ENCODE peak calls at places on chromosomes 16 and 17, in five cellular contexts. V is SW480, R is AG20443, M is mucosa of descending colon, D is right cardiac atrium. I is an unnamed sample.

GRCh38 chr17:17156511-17156910 is 49.6 kb downstream of the PLD6 start:
- DNase-seq in R (peak), D (no peak), M (no peak), V (no peak), I (peak)

GRCh38 chr17:63029520-63029919 is 63.5 kb downstream of the TANC2 start:
- DNase-seq in D (no peak), R (peak), V (no peak), M (no peak), I (no peak)

GRCh38 chr17:56319531-56319930 is 166.3 kb downstream of the ANKFN1 start:
- DNase-seq in M (peak), D (no peak), V (peak), R (peak), I (no peak)

GRCh38 chr17:27236710-27237315 is 57.1 kb upstream of the WSB1 start:
- DNase-seq in M (peak), D (peak), R (peak), V (peak), I (peak)

GRCh38 chr17:58328195-58329034 is at the start of gene TSPOAP1:
- DNase-seq in R (no peak), D (no peak), M (no peak), V (no peak), I (no peak)

GRCh38 chr16:67632415-67633172 is 12.3 kb upstream of the CARMIL2 start:
- DNase-seq in M (no peak), D (peak), R (no peak), V (no peak), I (no peak)

GRCh38 chr17:59296190-59296589 is 35.3 kb upstream of the YPEL2 start:
- DNase-seq in M (no peak), V (no peak), D (no peak), R (no peak), I (no peak)

GRCh38 chr16:54673353-54673752 is 257.3 kb upstream of the IRX5 start:
- DNase-seq in V (no peak), M (no peak), R (no peak), D (no peak), I (no peak)

GRCh38 chr16:11152677-11153321 is 103.2 kb downstream of the SOCS1 start:
- DNase-seq in V (no peak), D (no peak), M (no peak), R (no peak), I (no peak)

GRCh38 chr17:60600490-60601431 is 768 bp downstream of the PPM1D start:
- DNase-seq in V (peak), M (peak), R (peak), D (peak), I (peak)

GRCh38 chr16:89737341-89738071 is 16.2 kb downstream of the ZNF276 start:
- DNase-seq in V (no peak), R (no peak), D (no peak), M (no peak), I (no peak)

GRCh38 chr16:27547134-27547533 is 2.6 kb downstream of the GTF3C1 start:
- DNase-seq in V (peak), D (no peak), M (peak), R (peak), I (peak)

GRCh38 chr16:86520317-86521210 is 10.2 kb downstream of the FOXF1 start:
- DNase-seq in R (no peak), D (peak), V (no peak), M (no peak), I (no peak)

GRCh38 chr17:48954300-48954755 is 9.7 kb upstream of the SNF8 start:
- DNase-seq in R (peak), V (peak), M (peak), D (no peak), I (peak)

GRCh38 chr16:26598061-26598460 is 468.7 kb upstream of the C16orf82 start:
- DNase-seq in V (peak), M (no peak), D (no peak), R (no peak), I (no peak)

GRCh38 chr17:42097691-42098661 is at the start of gene ZNF385C:
- DNase-seq in D (no peak), M (no peak), V (no peak), R (no peak), I (no peak)

GRCh38 chr17:63550816-63551639 is 751 bp downstream of the DCAF7 start:
- DNase-seq in D (no peak), R (peak), M (peak), V (peak), I (peak)

GRCh38 chr16:50284131-50284911 is 18.0 kb downstream of the ADCY7 start:
- DNase-seq in M (no peak), D (peak), V (no peak), R (peak), I (no peak)

GRCh38 chr17:34837796-34838195 is 123.5 kb downstream of the CCT6B start:
- DNase-seq in V (no peak), D (no peak), R (no peak), M (no peak), I (no peak)

GRCh38 chr16:56874800-56875199 is 9.8 kb downstream of the SLC12A3 start:
- DNase-seq in R (no peak), M (no peak), D (no peak), V (no peak), I (peak)

GRCh38 chr17:38745545-38745944 is 2.6 kb downstream of the PCGF2 start:
- DNase-seq in M (no peak), R (no peak), D (peak), V (no peak), I (no peak)

GRCh38 chr17:46175891-46176290 is 17.3 kb downstream of the KANSL1 start:
- DNase-seq in R (peak), M (no peak), V (no peak), D (no peak), I (no peak)

GRCh38 chr16:85270365-85270764 is 158.1 kb upstream of the CIBAR2 start:
- DNase-seq in R (no peak), V (no peak), M (no peak), D (no peak), I (no peak)

GRCh38 chr16:69073181-69073669 is 32.2 kb upstream of the HAS3 start:
- DNase-seq in M (no peak), V (peak), R (peak), D (no peak), I (peak)

GRCh38 chr16:48378276-48378675 is 6.9 kb downstream of the SIAH1 start:
- DNase-seq in R (no peak), D (no peak), M (no peak), V (no peak), I (no peak)

GRCh38 chr17:42458497-42459255 is at the start of gene ATP6V0A1:
- DNase-seq in V (peak), M (peak), R (peak), D (peak), I (peak)

GRCh38 chr16:27781195-27781524 is 231.2 kb downstream of the KATNIP start:
- DNase-seq in M (no peak), D (peak), R (peak), V (no peak), I (no peak)

GRCh38 chr16:10081201-10081940 is 100.9 kb downstream of the GRIN2A start:
- DNase-seq in V (no peak), D (no peak), R (no peak), M (no peak), I (no peak)

GRCh38 chr17:83156408-83156807 is 77.0 kb downstream of the METRNL start:
- DNase-seq in M (no peak), D (no peak), V (no peak), R (no peak), I (no peak)

GRCh38 chr17:47813512-47814031 is 8.0 kb downstream of the OSBPL7 start:
- DNase-seq in V (no peak), M (no peak), D (no peak), R (no peak), I (no peak)

GRCh38 chr17:80774146-80774545 is 217.5 kb upstream of the CHMP6 start:
- DNase-seq in M (no peak), R (no peak), D (no peak), V (no peak), I (no peak)

GRCh38 chr17:37089998-37090397 is 141.2 kb downstream of the AATF start:
- DNase-seq in V (no peak), D (no peak), R (no peak), M (peak), I (no peak)

GRCh38 chr17:40373999-40374398 is 9.5 kb upstream of the GJD3 start:
- DNase-seq in M (peak), R (no peak), V (no peak), D (no peak), I (no peak)

GRCh38 chr16:28237754-28238357 is 26.1 kb upstream of the XPO6 start:
- DNase-seq in M (no peak), D (no peak), V (no peak), R (no peak), I (no peak)

GRCh38 chr17:69246726-69247375 is 18.2 kb upstream of the ABCA10 start:
- DNase-seq in M (no peak), V (peak), R (peak), D (no peak), I (no peak)

GRCh38 chr17:68576811-68577551 is 24.2 kb downstream of the FAM20A start:
- DNase-seq in R (peak), D (no peak), V (no peak), M (peak), I (no peak)

GRCh38 chr17:76270770-76271668 is 5.9 kb downstream of the UBALD2 start:
- DNase-seq in M (no peak), V (no peak), R (no peak), D (no peak), I (no peak)

GRCh38 chr17:33052856-33053255 is 61.2 kb downstream of the SPACA3 start:
- DNase-seq in D (no peak), V (no peak), M (no peak), R (no peak), I (peak)

GRCh38 chr17:42566873-42567573 is at the start of gene MLX:
- DNase-seq in R (peak), V (peak), D (peak), M (peak), I (peak)

I was measured in MG63.